ENCODE peak calls at places on chromosomes 11 and 22, in nine cellular contexts. One of them, this sample, is unnamed.

GRCh38 chr22:42500164-42500835 is 19.3 kb downstream of the RRP7A start:
- DNase-seq in GM13977: peak
- DNase-seq in A549: peak
- DNase-seq in PC-3: peak
- DNase-seq in nephron progenitor cell: peak
- DNase-seq in RWPE1: peak
- DNase-seq in HCT116: peak
- DNase-seq in upper lobe of left lung: peak
- DNase-seq in GM10248: peak
- DNase-seq in this sample: peak

GRCh38 chr22:21916309-21916918 is 36.2 kb downstream of the PPM1F start:
- DNase-seq in PC-3: no peak
- DNase-seq in RWPE1: no peak
- DNase-seq in nephron progenitor cell: no peak
- DNase-seq in GM13977: no peak
- DNase-seq in A549: no peak
- DNase-seq in upper lobe of left lung: no peak
- DNase-seq in GM10248: no peak
- DNase-seq in HCT116: no peak
- DNase-seq in this sample: no peak

GRCh38 chr11:115672999-115673411 is 168.8 kb upstream of the CADM1 start:
- DNase-seq in A549: no peak
- DNase-seq in upper lobe of left lung: peak
- DNase-seq in GM13977: no peak
- DNase-seq in RWPE1: no peak
- DNase-seq in HCT116: no peak
- DNase-seq in GM10248: no peak
- DNase-seq in PC-3: no peak
- DNase-seq in nephron progenitor cell: no peak
- DNase-seq in this sample: no peak

GRCh38 chr22:44589831-44590230 is 91.8 kb upstream of the RTL6 start:
- DNase-seq in RWPE1: no peak
- DNase-seq in PC-3: no peak
- DNase-seq in A549: no peak
- DNase-seq in nephron progenitor cell: no peak
- DNase-seq in HCT116: no peak
- DNase-seq in upper lobe of left lung: no peak
- DNase-seq in GM10248: no peak
- DNase-seq in GM13977: no peak
- DNase-seq in this sample: no peak

GRCh38 chr11:11207428-11207827 is 145.6 kb downstream of the CSNK2A3 start:
- DNase-seq in PC-3: no peak
- DNase-seq in GM10248: no peak
- DNase-seq in A549: no peak
- DNase-seq in GM13977: no peak
- DNase-seq in RWPE1: no peak
- DNase-seq in upper lobe of left lung: no peak
- DNase-seq in HCT116: no peak
- DNase-seq in nephron progenitor cell: no peak
- DNase-seq in this sample: no peak

GRCh38 chr11:93017821-93018690 is 48.6 kb downstream of the MTNR1B start:
- DNase-seq in GM13977: no peak
- DNase-seq in PC-3: no peak
- DNase-seq in RWPE1: no peak
- DNase-seq in nephron progenitor cell: no peak
- DNase-seq in HCT116: no peak
- DNase-seq in GM10248: no peak
- DNase-seq in A549: no peak
- DNase-seq in upper lobe of left lung: no peak
- DNase-seq in this sample: no peak

GRCh38 chr11:113553905-113554304 is 78.7 kb upstream of the DRD2 start:
- DNase-seq in nephron progenitor cell: no peak
- DNase-seq in GM10248: no peak
- DNase-seq in HCT116: no peak
- DNase-seq in GM13977: no peak
- DNase-seq in upper lobe of left lung: no peak
- DNase-seq in PC-3: no peak
- DNase-seq in RWPE1: no peak
- DNase-seq in A549: no peak
- DNase-seq in this sample: no peak

GRCh38 chr22:39598017-39598965 is 27.7 kb downstream of the CACNA1I start:
- DNase-seq in nephron progenitor cell: peak
- DNase-seq in A549: peak
- DNase-seq in HCT116: peak
- DNase-seq in upper lobe of left lung: peak
- DNase-seq in RWPE1: peak
- DNase-seq in GM10248: peak
- DNase-seq in PC-3: peak
- DNase-seq in GM13977: peak
- DNase-seq in this sample: peak

GRCh38 chr22:29867260-29867659 is 15.7 kb upstream of the MTMR3 start:
- DNase-seq in HCT116: no peak
- DNase-seq in A549: no peak
- DNase-seq in GM10248: no peak
- DNase-seq in PC-3: no peak
- DNase-seq in nephron progenitor cell: no peak
- DNase-seq in RWPE1: no peak
- DNase-seq in GM13977: no peak
- DNase-seq in upper lobe of left lung: no peak
- DNase-seq in this sample: no peak

GRCh38 chr11:33775832-33776231 is 1.5 kb upstream of the FBXO3 start:
- DNase-seq in A549: no peak
- DNase-seq in GM10248: peak
- DNase-seq in RWPE1: no peak
- DNase-seq in upper lobe of left lung: no peak
- DNase-seq in GM13977: peak
- DNase-seq in nephron progenitor cell: no peak
- DNase-seq in PC-3: no peak
- DNase-seq in HCT116: no peak
- DNase-seq in this sample: no peak

GRCh38 chr11:16338397-16338796 is 17.9 kb downstream of the SOX6 start:
- DNase-seq in RWPE1: no peak
- DNase-seq in HCT116: no peak
- DNase-seq in GM13977: no peak
- DNase-seq in nephron progenitor cell: no peak
- DNase-seq in upper lobe of left lung: no peak
- DNase-seq in GM10248: no peak
- DNase-seq in A549: no peak
- DNase-seq in PC-3: no peak
- DNase-seq in this sample: no peak
- TF ChIP-seq CTCF in RWPE1: no peak
- TF ChIP-seq CTCF in HCT116: no peak
- TF ChIP-seq CTCF in GM13977: no peak
- TF ChIP-seq CTCF in nephron progenitor cell: no peak
- TF ChIP-seq CTCF in upper lobe of left lung: no peak
- TF ChIP-seq CTCF in GM10248: no peak
- TF ChIP-seq CTCF in A549: no peak
- TF ChIP-seq CTCF in PC-3: no peak
- TF ChIP-seq CTCF in this sample: no peak

DNA sequence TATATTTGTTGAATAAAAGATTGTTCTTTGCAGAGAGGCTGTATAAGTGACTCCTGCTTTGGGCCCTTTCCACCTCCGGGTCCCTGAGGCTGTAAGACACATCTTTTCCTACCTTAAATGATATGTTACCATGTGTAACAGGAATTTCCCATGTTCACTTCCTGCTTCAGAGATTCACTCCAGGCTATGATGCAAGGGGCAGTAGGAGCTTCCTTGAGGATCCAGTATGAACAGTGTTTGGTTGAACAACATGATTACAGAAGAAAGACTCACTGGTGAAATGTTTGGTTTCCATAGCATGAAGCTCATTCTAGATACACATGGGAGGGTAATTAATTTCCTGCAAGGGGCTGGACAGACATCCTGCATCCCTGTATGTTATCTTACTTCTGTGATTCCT is 25.6 kb upstream of the ZDHHC13 start:
- DNase-seq in GM13977: no peak
- DNase-seq in A549: no peak
- DNase-seq in HCT116: no peak
- DNase-seq in RWPE1: no peak
- DNase-seq in nephron progenitor cell: no peak
- DNase-seq in upper lobe of left lung: no peak
- DNase-seq in GM10248: no peak
- DNase-seq in PC-3: no peak
- DNase-seq in this sample: no peak
- TF ChIP-seq CTCF in GM13977: no peak
- TF ChIP-seq CTCF in A549: no peak
- TF ChIP-seq CTCF in HCT116: no peak
- TF ChIP-seq CTCF in RWPE1: no peak
- TF ChIP-seq CTCF in nephron progenitor cell: no peak
- TF ChIP-seq CTCF in upper lobe of left lung: no peak
- TF ChIP-seq CTCF in GM10248: no peak
- TF ChIP-seq CTCF in PC-3: no peak
- TF ChIP-seq CTCF in this sample: no peak

GRCh38 chr11:130369713-130370112 is 55.0 kb upstream of the ZBTB44 start:
- DNase-seq in GM10248: no peak
- DNase-seq in nephron progenitor cell: no peak
- DNase-seq in A549: no peak
- DNase-seq in HCT116: no peak
- DNase-seq in PC-3: no peak
- DNase-seq in RWPE1: no peak
- DNase-seq in upper lobe of left lung: no peak
- DNase-seq in GM13977: no peak
- DNase-seq in this sample: no peak

GRCh38 chr11:130371004-130371590 is 56.4 kb upstream of the ZBTB44 start:
- DNase-seq in GM13977: peak
- DNase-seq in HCT116: no peak
- DNase-seq in PC-3: peak
- DNase-seq in A549: no peak
- DNase-seq in nephron progenitor cell: no peak
- DNase-seq in RWPE1: no peak
- DNase-seq in upper lobe of left lung: no peak
- DNase-seq in GM10248: peak
- DNase-seq in this sample: no peak

DNA sequence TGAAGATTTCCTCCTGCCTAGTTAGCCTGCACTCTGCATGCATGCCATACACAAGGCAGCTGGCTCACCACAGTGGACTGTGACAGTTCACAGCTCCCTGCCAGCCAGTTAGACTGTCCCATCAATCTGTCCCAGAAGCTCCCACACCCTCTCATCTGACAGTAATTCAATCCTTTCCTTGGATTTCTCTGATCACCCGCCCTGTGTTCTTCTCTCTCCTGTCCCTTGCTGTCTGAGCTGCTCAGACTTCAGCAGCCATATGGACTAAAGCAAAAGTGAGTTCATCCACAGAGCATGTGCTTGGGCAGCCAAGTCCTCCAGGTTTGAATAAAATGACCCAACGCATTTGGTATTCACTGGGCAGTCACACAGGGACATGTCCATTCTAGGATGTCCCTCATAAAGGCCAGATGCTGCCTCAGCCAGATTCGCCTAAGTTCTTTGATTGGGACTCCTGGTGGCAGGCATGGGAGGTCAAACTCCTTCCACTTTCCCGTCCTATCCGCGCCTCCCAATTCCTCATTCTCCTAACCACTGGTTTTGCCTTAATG is 54.5 kb upstream of the ZBTB44 start:
- DNase-seq in GM13977: no peak
- DNase-seq in GM10248: no peak
- DNase-seq in HCT116: no peak
- DNase-seq in RWPE1: no peak
- DNase-seq in upper lobe of left lung: no peak
- DNase-seq in nephron progenitor cell: peak
- DNase-seq in A549: no peak
- DNase-seq in PC-3: no peak
- DNase-seq in this sample: no peak
- TF ChIP-seq CTCF in GM13977: no peak
- TF ChIP-seq CTCF in GM10248: no peak
- TF ChIP-seq CTCF in HCT116: no peak
- TF ChIP-seq CTCF in RWPE1: no peak
- TF ChIP-seq CTCF in upper lobe of left lung: no peak
- TF ChIP-seq CTCF in nephron progenitor cell: no peak
- TF ChIP-seq CTCF in A549: no peak
- TF ChIP-seq CTCF in PC-3: no peak
- TF ChIP-seq CTCF in this sample: no peak

DNA sequence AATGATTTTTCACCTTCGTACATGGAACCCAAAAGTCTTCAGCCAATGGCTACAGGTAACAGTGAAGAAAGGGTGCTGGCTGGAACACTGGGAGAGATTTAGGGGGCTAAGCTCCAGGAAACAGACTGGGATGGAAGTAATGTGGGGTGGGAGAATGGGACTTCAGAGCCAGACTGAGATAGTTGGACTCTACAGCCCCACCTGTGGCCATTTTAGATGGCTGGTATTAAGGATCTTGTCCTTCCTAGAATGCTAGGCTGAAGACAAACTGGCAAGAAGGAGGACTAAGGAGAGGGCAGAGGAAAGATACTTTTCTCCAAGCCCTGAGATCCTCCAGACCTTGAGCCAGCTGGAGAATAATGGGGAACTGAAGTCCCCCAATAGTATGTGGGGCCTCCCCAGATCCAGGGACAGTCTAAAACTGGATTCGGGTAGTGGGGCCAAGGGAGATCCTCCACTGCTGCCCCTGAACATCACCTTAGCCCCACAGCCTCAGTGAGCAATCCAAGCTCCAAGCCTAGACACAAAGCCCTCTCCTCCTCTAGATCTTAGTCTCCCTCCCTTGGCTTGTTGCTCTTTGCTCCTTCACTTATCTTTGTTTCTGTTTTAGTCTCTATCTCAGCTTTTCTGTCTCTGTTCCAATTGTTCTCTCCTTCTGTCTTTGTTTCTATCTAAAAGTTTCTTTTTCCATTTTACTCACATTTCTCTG is 16.1 kb upstream of the RRAS2 start:
- DNase-seq in GM13977: no peak
- DNase-seq in GM10248: peak
- DNase-seq in PC-3: no peak
- DNase-seq in HCT116: no peak
- DNase-seq in RWPE1: no peak
- DNase-seq in A549: no peak
- DNase-seq in nephron progenitor cell: no peak
- DNase-seq in upper lobe of left lung: no peak
- DNase-seq in this sample: no peak
- TF ChIP-seq CTCF in GM13977: peak
- TF ChIP-seq CTCF in GM10248: no peak
- TF ChIP-seq CTCF in PC-3: peak
- TF ChIP-seq CTCF in HCT116: peak
- TF ChIP-seq CTCF in RWPE1: no peak
- TF ChIP-seq CTCF in A549: no peak
- TF ChIP-seq CTCF in nephron progenitor cell: peak
- TF ChIP-seq CTCF in upper lobe of left lung: no peak
- TF ChIP-seq CTCF in this sample: no peak

GRCh38 chr22:19751497-19752245 is 8.9 kb upstream of the TBX1 start:
- DNase-seq in HCT116: no peak
- DNase-seq in GM10248: no peak
- DNase-seq in GM13977: no peak
- DNase-seq in RWPE1: no peak
- DNase-seq in A549: no peak
- DNase-seq in upper lobe of left lung: peak
- DNase-seq in nephron progenitor cell: no peak
- DNase-seq in PC-3: peak
- DNase-seq in this sample: no peak
- TF ChIP-seq CTCF in HCT116: no peak
- TF ChIP-seq CTCF in GM10248: no peak
- TF ChIP-seq CTCF in GM13977: no peak
- TF ChIP-seq CTCF in RWPE1: no peak
- TF ChIP-seq CTCF in A549: no peak
- TF ChIP-seq CTCF in upper lobe of left lung: no peak
- TF ChIP-seq CTCF in nephron progenitor cell: no peak
- TF ChIP-seq CTCF in PC-3: no peak
- TF ChIP-seq CTCF in this sample: no peak

This sample was measured in activated B cell treated with CpG ODN at 0.5 μM for 24 hours.